ENCODE peak calls at places on chromosomes 4 and X, in four cellular contexts. One of them, this sample, is unnamed.
A peak's percentile ranks its signal among the peaks of the same experiment; 100 is the strongest.

GRCh38 chr4:184096561-184097239 is 121.0 kb downstream of the ENPP6 start:
- DNase-seq in omental fat pad: no peak
- DNase-seq in CD4-positive, alpha-beta T cell: no peak
- DNase-seq in uterus: no peak
- DNase-seq in this sample: no peak

GRCh38 chrX:119541188-119541587 is 24.0 kb downstream of the STEEP1 start:
- DNase-seq in uterus: no peak
- DNase-seq in CD4-positive, alpha-beta T cell: no peak
- DNase-seq in omental fat pad: no peak
- DNase-seq in this sample: no peak

GRCh38 chrX:41956027-41956426 is 32.7 kb upstream of the CASK start:
- DNase-seq in omental fat pad: no peak
- DNase-seq in CD4-positive, alpha-beta T cell: no peak
- DNase-seq in uterus: no peak
- DNase-seq in this sample: no peak

GRCh38 chr4:142044271-142044670 is 407.9 kb downstream of the IL15 start:
- DNase-seq in CD4-positive, alpha-beta T cell: no peak
- DNase-seq in uterus: no peak
- DNase-seq in omental fat pad: no peak
- DNase-seq in this sample: no peak

GRCh38 chrX:15563056-15563455 is 37.7 kb downstream of the ACE2 start:
- DNase-seq in CD4-positive, alpha-beta T cell: no peak
- DNase-seq in uterus: no peak
- DNase-seq in omental fat pad: no peak
- DNase-seq in this sample: no peak

GRCh38 chr4:148044889-148045352 is 313.0 kb downstream of the ARHGAP10 start:
- DNase-seq in omental fat pad: no peak
- DNase-seq in CD4-positive, alpha-beta T cell: no peak
- DNase-seq in uterus: no peak
- DNase-seq in this sample: no peak

GRCh38 chr4:183533698-183534097 is 28.8 kb downstream of the ING2 start:
- DNase-seq in omental fat pad: no peak
- DNase-seq in CD4-positive, alpha-beta T cell: no peak
- DNase-seq in uterus: no peak
- DNase-seq in this sample: no peak

GRCh38 chrX:74104356-74105065 is 199.5 kb upstream of the ZCCHC13 start:
- DNase-seq in omental fat pad: no peak
- DNase-seq in CD4-positive, alpha-beta T cell: no peak
- DNase-seq in uterus: no peak
- DNase-seq in this sample: no peak

GRCh38 chr4:1516261-1516660 is 110.0 kb upstream of the NKX1-1 start:
- DNase-seq in CD4-positive, alpha-beta T cell: no peak
- DNase-seq in uterus: no peak
- DNase-seq in omental fat pad: no peak
- DNase-seq in this sample: no peak

GRCh38 chrX:1477801-1478458 is 25.2 kb upstream of the ASMTL start:
- DNase-seq in uterus: no peak
- DNase-seq in CD4-positive, alpha-beta T cell: no peak
- DNase-seq in omental fat pad: no peak
- DNase-seq in this sample: no peak

GRCh38 chr4:168723020-168723419 is 226.2 kb downstream of the PALLD start:
- DNase-seq in uterus: no peak
- DNase-seq in omental fat pad: no peak
- DNase-seq in CD4-positive, alpha-beta T cell: no peak
- DNase-seq in this sample: no peak

GRCh38 chr4:124053872-124054538 is 657.4 kb downstream of the SPRY1 start:
- DNase-seq in uterus: no peak
- DNase-seq in CD4-positive, alpha-beta T cell: no peak
- DNase-seq in omental fat pad: no peak
- DNase-seq in this sample: no peak

GRCh38 chr4:125664091-125664767 is 349.5 kb downstream of the FAT4 start:
- DNase-seq in CD4-positive, alpha-beta T cell: no peak
- DNase-seq in omental fat pad: no peak
- DNase-seq in uterus: no peak
- DNase-seq in this sample: no peak

GRCh38 chr4:104743141-104743748 is 248.6 kb upstream of the CXXC4 start:
- DNase-seq in CD4-positive, alpha-beta T cell: no peak
- DNase-seq in omental fat pad: no peak
- DNase-seq in uterus: no peak
- DNase-seq in this sample: no peak

GRCh38 chr4:1447676-1448588 is 41.7 kb upstream of the NKX1-1 start:
- DNase-seq in CD4-positive, alpha-beta T cell: no peak
- DNase-seq in omental fat pad: no peak
- DNase-seq in uterus: peak; percentile 7
- DNase-seq in this sample: no peak

GRCh38 chrX:17375631-17376380 is 806 bp downstream of the NHS start:
- DNase-seq in omental fat pad: no peak
- DNase-seq in CD4-positive, alpha-beta T cell: no peak
- DNase-seq in uterus: peak; percentile 25
- DNase-seq in this sample: no peak

GRCh38 chrX:72694170-72694569 is 19.9 kb downstream of the PHKA1 start:
- DNase-seq in uterus: no peak
- DNase-seq in omental fat pad: no peak
- DNase-seq in CD4-positive, alpha-beta T cell: no peak
- DNase-seq in this sample: no peak

GRCh38 chr4:1463088-1463926 is 57.1 kb upstream of the NKX1-1 start:
- DNase-seq in CD4-positive, alpha-beta T cell: no peak
- DNase-seq in omental fat pad: no peak
- DNase-seq in uterus: peak; percentile 3
- DNase-seq in this sample: no peak

GRCh38 chrX:30147996-30148643 is 67.2 kb upstream of the MAGEB2 start:
- DNase-seq in omental fat pad: no peak
- DNase-seq in CD4-positive, alpha-beta T cell: no peak
- DNase-seq in uterus: no peak
- DNase-seq in this sample: no peak

GRCh38 chr4:126682250-126682649 is 950.5 kb upstream of the INTU start:
- DNase-seq in uterus: no peak
- DNase-seq in omental fat pad: no peak
- DNase-seq in CD4-positive, alpha-beta T cell: no peak
- DNase-seq in this sample: no peak

GRCh38 chrX:17164936-17165335 is 210.1 kb upstream of the NHS start:
- DNase-seq in uterus: no peak
- DNase-seq in omental fat pad: no peak
- DNase-seq in CD4-positive, alpha-beta T cell: no peak
- DNase-seq in this sample: no peak

GRCh38 chr4:174946246-174946645 is 28.1 kb downstream of the ADAM29 start:
- DNase-seq in CD4-positive, alpha-beta T cell: no peak
- DNase-seq in uterus: no peak
- DNase-seq in omental fat pad: no peak
- DNase-seq in this sample: no peak

GRCh38 chr4:15457401-15458201 is 12.1 kb upstream of the CC2D2A start:
- DNase-seq in uterus: no peak
- DNase-seq in CD4-positive, alpha-beta T cell: no peak
- DNase-seq in omental fat pad: no peak
- DNase-seq in this sample: no peak

GRCh38 chrX:14997271-14997670 is 124.0 kb downstream of the MOSPD2 start:
- DNase-seq in omental fat pad: no peak
- DNase-seq in CD4-positive, alpha-beta T cell: no peak
- DNase-seq in uterus: no peak
- DNase-seq in this sample: no peak

GRCh38 chr4:121824950-121825349 is 1.3 kb upstream of the CCNA2 start:
- DNase-seq in uterus: no peak
- DNase-seq in omental fat pad: no peak
- DNase-seq in CD4-positive, alpha-beta T cell: no peak
- DNase-seq in this sample: no peak

GRCh38 chr4:124386648-124387047 is 325.9 kb downstream of the ANKRD50 start:
- DNase-seq in uterus: no peak
- DNase-seq in CD4-positive, alpha-beta T cell: no peak
- DNase-seq in omental fat pad: no peak
- DNase-seq in this sample: no peak

GRCh38 chr4:112036881-112037280 is 108.4 kb upstream of the FAM241A start:
- DNase-seq in uterus: no peak
- DNase-seq in CD4-positive, alpha-beta T cell: no peak
- DNase-seq in omental fat pad: no peak
- DNase-seq in this sample: no peak

GRCh38 chr4:112170451-112170993 is 25.3 kb downstream of the FAM241A start:
- DNase-seq in omental fat pad: no peak
- DNase-seq in CD4-positive, alpha-beta T cell: no peak
- DNase-seq in uterus: no peak
- DNase-seq in this sample: no peak

GRCh38 chr4:173001571-173001970 is 167.0 kb upstream of the GALNT7 start:
- DNase-seq in CD4-positive, alpha-beta T cell: no peak
- DNase-seq in omental fat pad: no peak
- DNase-seq in uterus: no peak
- DNase-seq in this sample: no peak

GRCh38 chrX:23079347-23079746 is 79.6 kb downstream of the DDX53 start:
- DNase-seq in uterus: no peak
- DNase-seq in CD4-positive, alpha-beta T cell: no peak
- DNase-seq in omental fat pad: no peak
- DNase-seq in this sample: no peak

GRCh38 chr4:177118596-177118995 is 191.1 kb upstream of the NEIL3 start:
- DNase-seq in uterus: peak; percentile 36
- DNase-seq in CD4-positive, alpha-beta T cell: no peak
- DNase-seq in omental fat pad: no peak
- DNase-seq in this sample: no peak

GRCh38 chr4:150140774-150141400 is 62.6 kb downstream of the DCLK2 start:
- DNase-seq in uterus: no peak
- DNase-seq in omental fat pad: no peak
- DNase-seq in CD4-positive, alpha-beta T cell: no peak
- DNase-seq in this sample: no peak

GRCh38 chrX:153802513-153803045 is 8.1 kb downstream of the SSR4 start:
- DNase-seq in uterus: no peak
- DNase-seq in CD4-positive, alpha-beta T cell: no peak
- DNase-seq in omental fat pad: no peak
- DNase-seq in this sample: no peak

GRCh38 chr4:167897116-167897515 is 195.2 kb upstream of the ANXA10 start:
- DNase-seq in CD4-positive, alpha-beta T cell: no peak
- DNase-seq in omental fat pad: no peak
- DNase-seq in uterus: no peak
- DNase-seq in this sample: no peak

GRCh38 chr4:159229164-159229563 is 126.3 kb downstream of the RAPGEF2 start:
- DNase-seq in uterus: no peak
- DNase-seq in omental fat pad: no peak
- DNase-seq in CD4-positive, alpha-beta T cell: no peak
- DNase-seq in this sample: no peak

GRCh38 chrX:81489987-81490386 is 288.1 kb downstream of the SH3BGRL start:
- DNase-seq in CD4-positive, alpha-beta T cell: no peak
- DNase-seq in omental fat pad: no peak
- DNase-seq in uterus: no peak
- DNase-seq in this sample: no peak
- TF ChIP-seq CTCF in CD4-positive, alpha-beta T cell: no peak
- TF ChIP-seq CTCF in omental fat pad: no peak
- TF ChIP-seq CTCF in uterus: no peak
- TF ChIP-seq CTCF in this sample: no peak

DNA sequence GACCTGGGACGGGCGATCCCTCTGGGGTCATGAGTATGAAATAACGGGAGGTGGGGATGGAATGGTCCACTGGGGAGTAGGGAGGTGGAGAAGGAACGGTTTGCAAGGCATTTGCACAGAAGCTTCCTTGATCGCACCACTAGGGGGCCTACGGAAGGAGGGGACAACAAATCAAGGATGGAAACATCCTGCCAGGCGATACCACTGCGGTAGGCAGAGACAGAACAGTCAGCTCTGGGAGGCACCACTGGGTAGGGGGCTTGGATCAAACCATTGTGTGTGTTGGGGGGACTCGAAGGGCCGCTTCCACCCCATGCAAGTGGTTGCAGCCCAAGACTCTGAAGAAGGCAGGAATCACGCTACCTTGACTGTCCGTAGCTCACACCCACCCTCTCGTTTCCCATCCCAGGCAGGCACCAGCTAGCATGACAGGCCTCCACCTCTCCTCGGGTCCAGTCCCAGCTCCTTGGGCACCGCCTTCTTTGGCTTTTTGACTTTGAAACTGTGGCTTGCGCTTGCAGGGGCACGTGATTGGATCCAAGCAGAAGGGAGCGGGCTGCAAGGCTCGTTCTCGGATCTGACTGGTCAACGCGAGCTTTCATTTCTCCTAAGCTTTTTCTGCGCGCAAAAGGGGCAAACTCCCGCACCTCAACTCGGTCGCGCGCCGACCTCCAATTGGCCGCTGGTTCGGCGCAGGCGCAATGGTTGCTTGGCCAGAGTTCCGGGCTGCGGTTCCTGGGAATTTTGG is 28.4 kb downstream of the GAGE1 start:
- DNase-seq in uterus: no peak
- DNase-seq in CD4-positive, alpha-beta T cell: no peak
- DNase-seq in omental fat pad: no peak
- DNase-seq in this sample: no peak
- TF ChIP-seq CTCF in uterus: no peak
- TF ChIP-seq CTCF in CD4-positive, alpha-beta T cell: peak; percentile 43
- TF ChIP-seq CTCF in omental fat pad: no peak
- TF ChIP-seq CTCF in this sample: no peak

GRCh38 chrX:8849462-8849861 is 48.3 kb upstream of the FAM9A start:
- DNase-seq in CD4-positive, alpha-beta T cell: no peak
- DNase-seq in uterus: no peak
- DNase-seq in omental fat pad: no peak
- DNase-seq in this sample: no peak

GRCh38 chrX:8848921-8849320 is 47.7 kb upstream of the FAM9A start:
- DNase-seq in CD4-positive, alpha-beta T cell: no peak
- DNase-seq in uterus: no peak
- DNase-seq in omental fat pad: no peak
- DNase-seq in this sample: no peak

GRCh38 chrX:8846271-8846670 is 45.1 kb upstream of the FAM9A start:
- DNase-seq in CD4-positive, alpha-beta T cell: no peak
- DNase-seq in omental fat pad: no peak
- DNase-seq in uterus: no peak
- DNase-seq in this sample: no peak

GRCh38 chrX:8851487-8851886 is 50.3 kb upstream of the FAM9A start:
- DNase-seq in omental fat pad: no peak
- DNase-seq in uterus: no peak
- DNase-seq in CD4-positive, alpha-beta T cell: no peak
- DNase-seq in this sample: no peak

DNA sequence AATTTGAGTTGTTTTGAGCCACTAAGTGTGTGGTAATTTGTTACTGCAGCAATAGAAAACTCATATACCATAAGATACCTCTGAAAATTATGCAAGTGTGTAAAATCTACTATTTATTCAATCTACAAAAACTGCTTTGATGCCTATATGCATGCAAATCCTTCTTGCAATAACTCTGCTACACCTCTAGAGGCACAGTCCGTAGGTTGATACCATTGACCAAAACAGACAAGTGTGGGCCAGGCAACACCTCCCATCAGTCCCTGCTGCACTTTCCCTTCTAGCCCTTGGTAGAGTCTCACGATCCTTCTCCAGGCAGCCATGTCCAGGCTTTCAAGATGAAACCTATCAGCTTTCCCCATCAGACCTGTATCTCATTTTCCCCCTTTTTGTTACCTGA is 48.8 kb upstream of the FAM9A start:
- DNase-seq in uterus: no peak
- DNase-seq in omental fat pad: no peak
- DNase-seq in CD4-positive, alpha-beta T cell: no peak
- DNase-seq in this sample: no peak
- TF ChIP-seq CTCF in uterus: no peak
- TF ChIP-seq CTCF in omental fat pad: no peak
- TF ChIP-seq CTCF in CD4-positive, alpha-beta T cell: no peak
- TF ChIP-seq CTCF in this sample: no peak

DNA sequence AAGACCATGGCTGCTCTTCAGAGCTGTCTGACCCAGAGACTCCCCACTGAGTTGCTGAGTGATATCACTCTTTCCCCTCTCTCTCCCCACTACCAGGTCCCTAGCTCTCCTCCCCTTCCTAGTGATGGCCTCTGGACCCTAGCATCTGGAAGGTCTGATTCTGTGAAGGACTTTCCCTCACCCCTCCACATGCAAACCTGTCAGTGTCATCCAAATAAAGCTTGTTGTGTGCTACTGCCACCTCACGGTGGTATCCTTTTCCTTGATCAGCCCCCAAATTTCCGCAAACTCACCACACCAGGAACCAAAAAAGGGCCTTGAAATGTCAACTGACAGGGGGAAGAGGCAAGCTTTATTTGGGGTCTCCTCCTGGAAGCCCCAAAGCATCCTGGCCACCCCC is 500.2 kb downstream of the IDS start:
- DNase-seq in omental fat pad: no peak
- DNase-seq in CD4-positive, alpha-beta T cell: no peak
- DNase-seq in uterus: no peak
- DNase-seq in this sample: no peak
- TF ChIP-seq CTCF in omental fat pad: no peak
- TF ChIP-seq CTCF in CD4-positive, alpha-beta T cell: no peak
- TF ChIP-seq CTCF in uterus: no peak
- TF ChIP-seq CTCF in this sample: no peak